ENCODE peak calls at places on chromosomes 6 and 20, in five cellular contexts. N is fibroblast of the aortic adventitia; X is CD4-positive, alpha-beta T cell; U is astrocyte; Z is A549. R is an unnamed sample.

GRCh38 chr6:80436663-80437062 is 330.2 kb downstream of the BCKDHB start:
- DNase-seq in N (no peak), X (no peak), U (no peak), Z (no peak), R (no peak)

GRCh38 chr20:54257090-54257816 is 49.4 kb downstream of the PFDN4 start:
- DNase-seq in N (peak; percentile 99), X (no peak), U (peak; percentile 95), Z (no peak), R (peak; percentile 54)

GRCh38 chr6:106199998-106200397 is 113.9 kb downstream of the PRDM1 start:
- DNase-seq in N (peak; percentile 76), X (no peak), U (peak; percentile 95), Z (no peak), R (peak; percentile 87)

GRCh38 chr6:31083742-31084354 is 28.5 kb downstream of the C6orf15 start:
- DNase-seq in N (peak; percentile 77), X (peak; percentile 9), U (peak; percentile 67), Z (no peak), R (peak; percentile 64)

GRCh38 chr6:108944707-108945685 is 96.8 kb downstream of the ARMC2 start:
- DNase-seq in N (peak; percentile 97), X (no peak), U (peak; percentile 91), Z (no peak), R (peak; percentile 90)

GRCh38 chr6:168536665-168537249 is 95.8 kb downstream of the SMOC2 start:
- DNase-seq in N (no peak), X (no peak), U (no peak), Z (no peak), R (no peak)

GRCh38 chr6:104639671-104640070 is 220.0 kb downstream of the HACE1 start:
- DNase-seq in N (peak; percentile 13), X (no peak), U (peak; percentile 2), Z (no peak), R (no peak)

GRCh38 chr6:15810618-15811017 is 147.8 kb upstream of the DTNBP1 start:
- DNase-seq in N (no peak), X (no peak), U (no peak), Z (no peak), R (no peak)

GRCh38 chr20:31652917-31653385 is 15.2 kb downstream of the COX4I2 start:
- DNase-seq in N (peak; percentile 86), X (no peak), U (peak; percentile 22), Z (no peak), R (peak; percentile 28)

GRCh38 chr6:103675807-103676406 is 1183.8 kb downstream of the HACE1 start:
- DNase-seq in N (no peak), X (no peak), U (no peak), Z (no peak), R (no peak)

GRCh38 chr6:112150363-112150762 is 63.0 kb downstream of the FAM229B start:
- DNase-seq in N (peak; percentile 73), X (no peak), U (no peak), Z (no peak), R (peak; percentile 30)
- TF ChIP-seq CTCF in N (peak; percentile 24), X (no peak), U (no peak), Z (no peak), R (no peak)

GRCh38 chr20:9575836-9576235 is 61.4 kb downstream of the LAMP5 start:
- DNase-seq in N (no peak), X (no peak), U (no peak), Z (no peak), R (no peak)
- TF ChIP-seq CTCF in N (no peak), X (no peak), U (no peak), Z (no peak), R (no peak)

DNA sequence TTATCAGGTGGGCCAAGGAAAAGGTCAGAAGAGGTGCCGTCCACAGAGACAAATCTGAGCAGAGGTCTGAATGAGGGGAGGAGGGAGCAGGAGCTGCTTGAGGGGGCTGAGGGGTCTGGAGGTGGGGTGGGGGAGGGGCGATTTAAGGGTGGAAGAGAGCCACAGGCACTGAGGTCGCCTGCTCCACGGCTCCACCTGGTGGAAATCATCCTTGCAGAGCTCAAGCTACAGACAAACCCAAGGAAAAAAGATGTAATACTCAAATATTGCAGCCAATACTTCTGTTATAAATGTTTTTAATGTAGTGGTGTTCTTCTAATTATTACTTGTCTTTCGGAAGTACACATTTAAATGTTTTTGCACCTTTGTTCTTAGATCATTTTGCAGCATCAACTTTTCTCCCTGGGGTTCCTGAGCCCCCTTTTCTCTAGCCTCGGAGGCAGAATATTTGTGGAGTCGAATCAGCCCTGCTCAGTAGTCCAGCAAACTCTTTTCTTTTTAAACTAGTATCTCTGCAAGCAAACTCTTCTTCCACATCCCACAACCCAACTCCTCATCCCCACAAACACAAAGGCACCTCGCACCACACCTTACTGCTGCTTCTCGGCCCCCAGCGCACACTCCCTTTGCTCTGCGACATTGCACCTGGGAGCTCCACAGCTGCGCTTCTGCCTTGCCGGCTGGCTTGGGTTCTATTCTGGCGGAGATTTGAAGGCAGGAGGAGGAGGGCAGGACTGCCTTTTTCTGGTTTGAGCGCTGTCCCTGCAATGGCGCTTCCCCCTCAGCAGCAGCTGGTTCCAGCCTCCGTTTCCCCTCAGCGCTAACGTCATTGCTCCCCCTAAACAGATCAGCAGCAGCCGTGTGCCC is 51.0 kb upstream of the TFAP2A start:
- DNase-seq in N (peak; percentile 41), X (no peak), U (no peak), Z (peak; percentile 33), R (peak; percentile 35)
- TF ChIP-seq CTCF in N (peak; percentile 54), X (peak; percentile 11), U (peak; percentile 48), Z (peak; percentile 63), R (peak; percentile 77)

DNA sequence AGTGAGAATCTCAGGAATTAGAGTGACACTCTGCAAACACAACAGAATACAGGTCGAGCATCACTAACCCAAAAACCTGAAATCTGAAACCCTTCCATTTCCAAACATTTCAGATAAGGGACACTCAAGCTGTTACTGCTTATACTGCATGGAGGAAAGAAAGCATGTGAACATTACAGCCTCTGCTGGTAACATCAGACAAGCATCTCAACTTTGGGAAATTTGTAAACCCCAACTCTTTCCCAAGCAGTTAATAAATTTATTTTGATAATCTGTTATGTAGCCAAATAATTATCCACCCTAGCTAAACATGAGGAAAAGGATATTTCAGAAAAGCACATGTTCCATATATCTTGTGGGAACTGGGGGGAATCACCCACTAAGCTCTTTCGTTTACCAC is 121.0 kb downstream of the MAP7 start:
- DNase-seq in N (no peak), X (no peak), U (no peak), Z (no peak), R (no peak)
- TF ChIP-seq CTCF in N (no peak), X (no peak), U (no peak), Z (no peak), R (no peak)

GRCh38 chr6:157557541-157557940 is 176.6 kb downstream of the ZDHHC14 start:
- DNase-seq in N (no peak), X (no peak), U (no peak), Z (no peak), R (no peak)

GRCh38 chr6:157555795-157556645 is 175.0 kb downstream of the ZDHHC14 start:
- DNase-seq in N (no peak), X (no peak), U (no peak), Z (no peak), R (no peak)

GRCh38 chr6:157558487-157559200 is 177.7 kb downstream of the ZDHHC14 start:
- DNase-seq in N (no peak), X (no peak), U (no peak), Z (no peak), R (no peak)

GRCh38 chr6:157558049-157558448 is 177.1 kb downstream of the ZDHHC14 start:
- DNase-seq in N (no peak), X (no peak), U (no peak), Z (no peak), R (no peak)

DNA sequence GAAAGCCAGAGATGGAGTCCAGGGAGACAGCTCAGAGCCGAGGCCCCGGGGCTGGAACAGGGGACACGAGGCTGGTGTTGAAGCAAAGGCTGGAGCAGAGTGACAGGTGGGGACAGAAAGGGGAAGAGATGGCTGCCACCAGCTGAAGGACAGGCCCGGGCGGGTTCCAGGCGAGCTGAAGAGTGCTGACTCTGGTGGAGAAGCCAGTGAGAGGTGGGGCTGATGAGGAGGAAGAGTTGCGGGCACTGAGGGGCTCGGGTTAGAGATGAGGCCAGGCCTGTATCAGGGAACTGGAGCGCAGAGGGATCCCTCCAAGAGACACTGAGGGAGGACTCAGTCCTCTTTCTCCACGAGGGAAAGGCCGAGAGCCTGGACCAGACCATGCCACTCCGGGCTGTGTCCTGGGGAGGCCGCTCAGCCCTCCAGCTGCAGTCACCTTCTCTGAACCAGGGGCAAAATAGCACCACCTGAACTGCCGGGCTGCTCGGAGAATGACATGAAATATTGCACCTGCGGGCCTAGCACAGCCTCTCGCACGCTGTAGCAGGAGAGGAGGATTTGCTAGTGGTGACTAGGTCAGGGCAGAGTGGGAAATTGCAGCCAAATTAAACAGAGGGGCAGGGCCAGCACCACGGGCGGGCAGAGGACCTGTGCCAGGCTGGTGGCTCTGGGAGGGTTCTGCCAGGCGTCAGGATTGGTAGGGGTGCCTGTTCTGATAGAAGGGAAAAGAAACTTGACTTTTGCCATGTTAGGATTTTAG is 175.9 kb downstream of the ZDHHC14 start:
- DNase-seq in N (no peak), X (no peak), U (no peak), Z (no peak), R (no peak)
- TF ChIP-seq CTCF in N (no peak), X (no peak), U (no peak), Z (no peak), R (no peak)